ENCODE peak calls at places on chromosomes 7 and 10, in four cellular contexts. S is K562, G is HepG2, H is GM12878. K is an unnamed sample. For H4K20me1, the result is how much of the 10 kb centered on the place peaks cover.

GRCh38 chr7:135964254-135964653 is 12.9 kb downstream of the MTPN start:
- DNase-seq in H (no peak), G (no peak), S (no peak), K (no peak)

GRCh38 chr10:12237265-12238220 is 41.6 kb downstream of the CDC123 start:
- DNase-seq in G (peak), H (no peak), S (no peak), K (no peak)

GRCh38 chr10:45061982-45062381 is 61.3 kb downstream of the ZNF22 start:
- DNase-seq in H (no peak), S (no peak), G (no peak), K (peak)

GRCh38 chr7:99272476-99273045 is at the start of gene MYH16:
- DNase-seq in S (no peak), H (no peak), G (no peak), K (no peak)

GRCh38 chr10:110845756-110846620 is 25.7 kb upstream of the PDCD4 start:
- DNase-seq in G (peak), H (no peak), S (no peak), K (no peak)

GRCh38 chr10:132405463-132405991 is 8.5 kb downstream of the PWWP2B start:
- DNase-seq in H (no peak), S (no peak), G (no peak), K (peak)

GRCh38 chr10:124087672-124088634 is 5.4 kb downstream of the CHST15 start:
- DNase-seq in S (no peak), H (no peak), G (no peak), K (no peak)

GRCh38 chr10:80474597-80474910 is 20.4 kb downstream of the TSPAN14 start:
- DNase-seq in S (no peak), H (no peak), G (no peak), K (no peak)

GRCh38 chr7:130421685-130422084 is 19.1 kb downstream of the CEP41 start:
- DNase-seq in S (no peak), G (no peak), H (no peak), K (no peak)

GRCh38 chr10:76080406-76080805 is 649.0 kb downstream of the LRMDA start:
- DNase-seq in G (no peak), S (no peak), H (no peak), K (no peak)

GRCh38 chr10:69439813-69440506 is 11.3 kb upstream of the TSPAN15 start:
- DNase-seq in S (no peak), G (peak), H (no peak), K (peak)

GRCh38 chr7:93461350-93461749 is 113.2 kb downstream of the CALCR start:
- DNase-seq in S (no peak), H (no peak), G (no peak), K (peak)

GRCh38 chr10:6151087-6151977 is 51.4 kb upstream of the PFKFB3 start:
- DNase-seq in G (peak), S (peak), H (peak), K (peak)

GRCh38 chr10:22850541-22850940 is 77.3 kb upstream of the ARMC3 start:
- DNase-seq in G (no peak), S (no peak), H (no peak), K (no peak)

GRCh38 chr7:20403356-20403755 is 72.7 kb downstream of the ITGB8 start:
- DNase-seq in G (no peak), H (no peak), S (no peak), K (no peak)

DNA sequence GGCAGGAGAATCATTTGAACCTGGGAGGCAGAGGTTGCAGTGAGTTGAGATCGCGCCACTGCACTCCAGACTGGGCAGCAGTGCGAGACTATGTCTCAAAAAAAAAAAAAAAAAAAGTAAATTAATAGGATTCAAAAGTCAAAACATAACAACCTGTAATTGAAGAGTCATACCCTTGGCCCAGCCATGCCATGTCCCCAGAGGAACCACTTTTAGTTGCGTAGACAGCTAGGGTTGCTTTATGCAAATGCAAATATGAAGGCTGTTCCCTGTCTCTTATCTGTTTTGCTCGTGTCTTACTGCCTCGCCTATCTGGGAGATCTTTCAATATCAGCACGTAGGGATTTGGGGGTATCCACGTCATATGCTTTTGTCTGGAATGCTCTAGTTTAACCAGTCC is 73.1 kb downstream of the PRKAG2 start:
- DNase-seq in G (no peak), H (no peak), S (no peak), K (no peak)
- H3K4me2 ChIP-seq in G (no peak), H (no peak), S (no peak), K (no peak)

GRCh38 chr7:139743267-139743966 is 34.4 kb downstream of the HIPK2 start:
- DNase-seq in G (no peak), H (no peak), S (no peak), K (no peak)

GRCh38 chr7:139746652-139747051 is 31.1 kb downstream of the HIPK2 start:
- DNase-seq in S (no peak), G (no peak), H (no peak), K (no peak)

GRCh38 chr7:139743967-139744767 is 33.6 kb downstream of the HIPK2 start:
- DNase-seq in S (no peak), G (no peak), H (no peak), K (no peak)

GRCh38 chr7:139745330-139746143 is 32.3 kb downstream of the HIPK2 start:
- DNase-seq in G (peak), H (no peak), S (no peak), K (no peak)

DNA sequence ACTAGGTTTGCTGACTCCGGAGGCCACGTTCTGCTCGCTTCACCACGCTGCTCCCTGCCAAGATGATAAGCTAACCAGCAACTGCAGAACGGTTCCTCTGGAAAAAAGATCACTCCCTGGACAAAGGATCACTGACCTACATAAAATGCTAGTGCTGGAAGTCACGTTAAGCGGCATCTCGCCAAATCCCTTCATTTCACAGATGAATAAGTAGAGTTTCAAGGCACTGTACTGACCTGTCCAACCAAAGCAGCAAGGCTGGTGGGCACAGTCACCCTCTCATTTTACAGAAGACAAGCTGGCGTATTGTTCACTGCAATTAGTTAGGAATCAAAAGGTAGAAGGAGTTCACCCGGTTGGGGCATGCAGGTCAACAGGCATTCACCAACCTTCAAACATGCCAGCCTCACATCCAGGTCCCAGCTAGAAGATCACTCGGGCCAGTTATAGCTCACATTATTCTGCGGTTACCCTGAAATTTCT is 33.0 kb downstream of the HIPK2 start:
- DNase-seq in G (no peak), S (no peak), H (no peak), K (no peak)
- H4K20me1 ChIP-seq in G (half or more), S (half or more), H (under half), K (under half)

GRCh38 chr10:42519761-42520460 is 118.5 kb downstream of the ZNF33B start:
- DNase-seq in H (no peak), G (no peak), S (no peak), K (peak)
- TF ChIP-seq JUNB in H (no peak), G (no peak), S (no peak), K (no peak)

DNA sequence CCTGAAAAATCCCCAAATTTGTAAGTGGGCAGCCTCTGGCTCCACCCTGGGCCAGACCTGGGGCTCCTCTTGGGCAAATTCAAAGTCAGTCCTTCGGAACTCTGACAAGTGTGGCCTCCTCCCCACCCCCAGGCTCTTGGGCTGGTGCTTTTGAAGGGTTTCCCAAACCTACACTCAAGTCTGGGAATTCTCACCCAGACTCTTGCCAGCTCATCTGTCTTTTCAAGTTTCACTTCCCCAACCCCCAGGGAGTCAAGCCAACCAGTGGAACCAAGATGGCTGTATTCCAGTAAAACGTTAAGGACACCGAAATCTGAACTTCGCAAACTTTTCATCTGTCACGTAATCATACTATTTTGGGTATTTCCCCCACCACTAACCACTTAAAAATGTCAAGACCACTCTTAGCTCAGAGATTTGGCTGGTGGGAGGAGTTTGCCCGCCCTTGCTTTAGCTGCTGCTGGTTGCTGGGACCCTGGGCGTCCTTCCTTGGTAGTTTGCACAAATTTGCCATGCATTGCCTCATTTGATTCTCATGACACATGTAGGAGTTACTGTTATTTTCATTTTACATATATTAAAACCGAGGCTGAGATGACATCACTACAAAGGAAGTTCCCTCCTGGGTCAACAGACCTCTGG is 1.7 kb upstream of the MYO1G start:
- DNase-seq in G (no peak), S (no peak), H (peak), K (no peak)
- H3K4me2 ChIP-seq in G (no peak), S (no peak), H (peak), K (no peak)

DNA sequence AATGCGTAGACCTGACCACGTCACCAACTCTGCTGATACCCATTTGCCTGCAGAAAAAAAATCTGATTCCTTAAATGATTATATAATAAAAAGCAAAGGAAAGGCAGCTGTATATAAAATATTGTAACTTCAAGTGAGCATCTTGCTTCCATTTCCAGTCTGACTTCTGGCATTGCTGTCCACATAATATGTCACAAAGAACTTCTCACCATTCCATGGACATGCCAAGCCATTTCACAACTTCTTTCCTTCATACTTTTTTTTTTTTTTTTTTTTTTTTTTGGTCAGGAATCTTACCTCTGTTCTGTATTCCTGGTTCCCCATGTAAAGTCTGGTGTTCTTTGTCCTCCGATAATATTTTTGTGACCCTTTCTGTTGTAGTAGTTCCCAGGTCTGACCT is 165.5 kb downstream of the SND1 start:
- DNase-seq in H (no peak), S (no peak), G (no peak), K (no peak)
- H4K20me1 ChIP-seq in H (under half), S (under half), G (under half), K (under half)

GRCh38 chr7:134083766-134084487 is 43.2 kb upstream of the LRGUK start:
- DNase-seq in H (no peak), S (peak), G (no peak), K (no peak)
- TF ChIP-seq JUNB in H (no peak), S (peak), G (no peak), K (no peak)

GRCh38 chr10:72073677-72074412 is 14.5 kb downstream of the SPOCK2 start:
- DNase-seq in G (no peak), H (no peak), S (no peak), K (no peak)
- H3K4me2 ChIP-seq in G (peak), H (no peak), S (no peak), K (no peak)

GRCh38 chr7:100574362-100575205 is 884 bp upstream of the SAP25 start:
- DNase-seq in S (no peak), H (no peak), G (no peak), K (no peak)

GRCh38 chr7:100573691-100574361 is at the start of gene SAP25:
- DNase-seq in H (no peak), G (no peak), S (no peak), K (peak)

GRCh38 chr7:100572281-100572948 is 1.3 kb downstream of the SAP25 start:
- DNase-seq in H (no peak), S (no peak), G (no peak), K (no peak)

GRCh38 chr7:100571829-100572116 is 1.9 kb downstream of the SAP25 start:
- DNase-seq in S (no peak), H (no peak), G (no peak), K (peak)

DNA sequence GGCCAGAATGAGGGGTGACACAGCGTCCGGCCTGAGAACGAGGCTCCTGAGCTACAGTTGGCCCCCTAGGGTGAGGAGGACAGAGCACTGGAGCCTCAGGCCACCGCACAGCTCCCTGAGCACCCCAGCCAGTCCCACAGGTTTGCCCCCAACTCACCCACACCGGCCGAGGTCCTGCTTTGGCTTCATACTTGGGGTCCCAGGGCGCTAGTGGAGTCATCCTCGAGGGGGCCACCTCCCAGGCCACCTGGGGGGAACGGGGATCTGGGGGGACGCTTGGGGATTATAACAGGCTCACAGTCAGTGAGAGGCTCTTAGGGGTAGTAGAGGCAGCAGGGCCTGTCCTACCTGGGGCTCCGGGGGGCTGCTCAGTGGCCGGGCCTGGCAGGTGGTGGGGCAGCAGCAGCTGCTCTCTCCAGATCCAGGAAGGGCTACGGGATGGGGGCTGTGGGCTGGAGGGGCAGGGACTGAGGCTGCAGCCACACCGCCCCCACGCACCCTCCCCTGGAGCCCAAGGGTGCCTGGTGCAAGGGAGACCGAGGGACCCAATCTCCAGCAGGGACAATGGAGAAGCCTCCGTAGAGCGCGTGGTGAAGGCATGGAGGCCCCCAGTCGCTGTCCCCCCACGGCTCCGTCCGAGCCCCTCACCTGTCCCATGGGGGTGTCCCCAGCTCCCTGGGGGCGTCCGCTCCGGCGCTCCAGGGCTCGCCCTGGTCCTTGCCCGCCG is 588 bp downstream of the SAP25 start:
- DNase-seq in H (no peak), G (no peak), S (no peak), K (no peak)
- H4K20me1 ChIP-seq in H (under half), G (under half), S (under half), K (under half)

GRCh38 chr7:156223935-156224334 is 411.7 kb upstream of the SHH start:
- DNase-seq in S (no peak), H (no peak), G (no peak), K (no peak)

GRCh38 chr7:156222151-156222550 is 409.9 kb upstream of the SHH start:
- DNase-seq in G (no peak), S (no peak), H (no peak), K (no peak)

GRCh38 chr7:156224441-156225225 is 412.4 kb upstream of the SHH start:
- DNase-seq in G (no peak), S (no peak), H (no peak), K (no peak)

GRCh38 chr7:156220701-156221100 is 408.4 kb upstream of the SHH start:
- DNase-seq in S (no peak), G (no peak), H (no peak), K (no peak)

DNA sequence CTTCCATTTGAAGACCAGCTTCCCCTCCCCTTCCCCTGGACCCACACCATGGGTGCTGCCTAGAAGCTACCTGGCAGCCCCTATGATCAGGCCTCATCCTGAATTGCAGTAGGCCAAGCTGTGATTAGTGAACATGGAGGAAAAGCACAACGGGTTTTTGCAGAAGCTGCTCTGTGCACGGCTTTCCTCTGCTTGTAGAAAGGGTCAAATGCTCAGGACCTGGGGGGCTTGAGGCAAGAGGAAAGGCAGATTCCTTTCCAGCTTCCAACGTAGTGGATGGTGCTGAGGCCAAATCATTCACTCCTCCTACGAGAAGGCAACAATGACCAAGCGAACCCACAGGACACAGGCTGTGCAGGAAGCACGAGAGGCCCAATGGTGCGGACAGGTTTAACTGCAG is 410.3 kb upstream of the SHH start:
- DNase-seq in H (no peak), S (no peak), G (no peak), K (no peak)
- TF ChIP-seq JUNB in H (no peak), S (no peak), G (no peak), K (no peak)

DNA sequence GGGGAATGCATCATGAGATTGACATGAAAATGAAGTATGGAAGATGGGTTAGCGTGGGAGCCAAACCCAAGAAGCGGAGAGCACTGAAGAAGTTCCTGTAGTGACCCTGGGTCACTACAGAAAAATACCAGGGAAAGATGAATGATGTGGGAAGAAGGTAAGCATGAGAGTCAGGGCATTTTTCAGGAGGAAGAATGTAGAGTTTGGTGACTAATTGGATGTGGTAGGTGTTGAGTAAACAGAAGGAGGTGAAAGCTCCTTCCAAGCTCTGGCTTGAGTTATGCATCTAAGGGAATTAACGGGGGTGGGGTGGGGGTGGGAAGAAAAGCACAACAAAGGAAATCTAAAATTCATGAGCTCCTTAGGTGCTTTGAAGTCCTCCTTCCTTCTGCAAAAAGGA is 238.1 kb upstream of the AOAH start:
- DNase-seq in H (no peak), G (no peak), S (no peak), K (peak)
- H3K4me2 ChIP-seq in H (peak), G (no peak), S (no peak), K (peak)

K was measured in GM23338.